ENCODE peak calls at places on chromosomes 5 and 9, in six cellular contexts. O is MCF 10A; X is NCI-H774; W is dorsolateral prefrontal cortex; J is activated CD8-positive, alpha-beta memory T cell treated with anti-CD3 and anti-CD28 coated beads, Interleukin-2, amount 10 ng/mL, durations not matched to agents 7 days and 5 days; M is kidney glomerular epithelial cell. A is an unnamed sample.

GRCh38 chr9:126506361-126507317 is 107.1 kb upstream of the LMX1B start:
- DNase-seq in M (no peak), J (no peak), W (peak), X (no peak), O (no peak), A (no peak)

GRCh38 chr5:149063017-149063687 is at the start of gene SH3TC2:
- DNase-seq in W (peak), X (no peak), O (peak), M (peak), J (no peak), A (no peak)

GRCh38 chr5:93915142-93915553 is 173.7 kb upstream of the POU5F2 start:
- DNase-seq in M (peak), O (peak), J (no peak), W (no peak), X (peak), A (peak)

GRCh38 chr9:112831969-112832368 is 58.7 kb downstream of the SLC46A2 start:
- DNase-seq in J (no peak), O (no peak), W (no peak), X (no peak), M (no peak), A (no peak)

GRCh38 chr5:126676195-126676624 is 75.5 kb downstream of the PHAX start:
- DNase-seq in J (peak), O (peak), M (peak), W (no peak), X (peak), A (peak)

GRCh38 chr5:82784521-82784920 is 292.7 kb downstream of the TMEM167A start:
- DNase-seq in M (peak), J (no peak), X (no peak), O (no peak), W (no peak), A (no peak)

GRCh38 chr9:119004618-119004990 is 364.6 kb downstream of the BRINP1 start:
- DNase-seq in M (peak), W (no peak), X (no peak), J (no peak), O (peak), A (no peak)

GRCh38 chr9:14960881-14961280 is 50.7 kb upstream of the FREM1 start:
- DNase-seq in X (no peak), O (peak), M (no peak), W (no peak), J (no peak), A (no peak)

GRCh38 chr5:172666251-172666650 is 25.2 kb downstream of the NEURL1B start:
- DNase-seq in M (no peak), O (peak), J (no peak), W (no peak), X (no peak), A (peak)

GRCh38 chr9:98227883-98228282 is 27.6 kb downstream of the TBC1D2 start:
- DNase-seq in J (no peak), X (no peak), W (no peak), M (no peak), O (no peak), A (no peak)

GRCh38 chr9:76109953-76110352 is 219.5 kb downstream of the PCSK5 start:
- DNase-seq in O (peak), W (no peak), J (no peak), M (no peak), X (no peak), A (no peak)

GRCh38 chr5:131382407-131383395 is 118.8 kb downstream of the CDC42SE2 start:
- DNase-seq in W (no peak), M (peak), O (peak), X (no peak), J (peak), A (peak)

GRCh38 chr5:32504923-32505596 is 60.5 kb upstream of the ZFR start:
- DNase-seq in W (peak), O (peak), X (no peak), M (peak), J (no peak), A (no peak)

GRCh38 chr5:137310051-137310730 is 188.9 kb downstream of the SPOCK1 start:
- DNase-seq in W (no peak), O (peak), M (peak), J (no peak), X (no peak), A (no peak)

GRCh38 chr9:86263876-86264275 is 4.4 kb upstream of the C9orf153 start:
- DNase-seq in W (no peak), X (no peak), J (no peak), O (no peak), M (no peak), A (no peak)

GRCh38 chr5:17219006-17219422 is 1.6 kb downstream of the BASP1 start:
- DNase-seq in X (peak), M (peak), O (no peak), W (peak), J (no peak), A (no peak)

GRCh38 chr9:130756037-130756436 is 62.5 kb downstream of the EXOSC2 start:
- DNase-seq in O (no peak), X (no peak), J (no peak), W (no peak), M (no peak), A (peak)

GRCh38 chr5:118956727-118957126 is 31.6 kb downstream of the DTWD2 start:
- DNase-seq in M (peak), O (peak), X (no peak), W (no peak), J (no peak), A (peak)

GRCh38 chr9:134060546-134060945 is 7.3 kb downstream of the BRD3 start:
- DNase-seq in M (no peak), W (no peak), X (no peak), O (no peak), J (no peak), A (no peak)

GRCh38 chr5:76710991-76711390 is 4.9 kb upstream of the F2R start:
- DNase-seq in J (no peak), X (no peak), O (peak), M (peak), W (no peak), A (no peak)

GRCh38 chr9:4491621-4491975 is 1.3 kb downstream of the SLC1A1 start:
- DNase-seq in O (no peak), W (no peak), X (no peak), J (no peak), M (peak), A (no peak)

GRCh38 chr9:38329980-38330379 is 62.5 kb upstream of the ALDH1B1 start:
- DNase-seq in J (peak), O (no peak), M (no peak), W (no peak), X (no peak), A (no peak)

GRCh38 chr9:105187781-105188180 is 56.7 kb upstream of the SLC44A1 start:
- DNase-seq in M (peak), J (no peak), X (no peak), O (peak), W (no peak), A (no peak)

GRCh38 chr5:158744226-158744625 is 355.5 kb downstream of the EBF1 start:
- DNase-seq in X (no peak), M (no peak), O (no peak), J (no peak), W (no peak), A (no peak)

GRCh38 chr9:70415476-70415875 is 1.0 kb upstream of the KLF9 start:
- DNase-seq in X (no peak), J (no peak), O (no peak), M (no peak), W (no peak), A (no peak)

GRCh38 chr9:130036099-130036498 is 6.9 kb downstream of the FNBP1 start:
- DNase-seq in J (no peak), O (peak), W (no peak), M (peak), X (no peak), A (no peak)

GRCh38 chr9:36158122-36158521 is 11.1 kb upstream of the CCIN start:
- DNase-seq in W (no peak), X (no peak), J (no peak), M (no peak), O (no peak), A (no peak)

GRCh38 chr5:139108056-139108811 is 89.9 kb downstream of the SIL1 start:
- DNase-seq in J (no peak), M (peak), X (peak), O (no peak), W (no peak), A (no peak)